ENCODE peak calls at places on chromosomes 7 and 10, in four cellular contexts. One of them, this sample, is unnamed.

GRCh38 chr7:141864765-141865447 is 23.6 kb upstream of the PRSS37 start:
- DNase-seq in mesendoderm: no peak
- DNase-seq in IMR-90: no peak
- DNase-seq in H1: no peak
- DNase-seq in this sample: no peak

GRCh38 chr10:126090911-126091728 is 194.8 kb downstream of the FANK1 start:
- DNase-seq in mesendoderm: no peak
- DNase-seq in IMR-90: peak; percentile 97
- DNase-seq in H1: no peak
- DNase-seq in this sample: no peak

GRCh38 chr10:93421426-93421825 is 60.7 kb downstream of the MYOF start:
- DNase-seq in mesendoderm: peak; percentile 59
- DNase-seq in IMR-90: no peak
- DNase-seq in H1: no peak
- DNase-seq in this sample: no peak

GRCh38 chr7:22364910-22365309 is 8.0 kb upstream of the RAPGEF5 start:
- DNase-seq in mesendoderm: no peak
- DNase-seq in IMR-90: no peak
- DNase-seq in H1: no peak
- DNase-seq in this sample: no peak

GRCh38 chr10:69349542-69349888 is 67.2 kb downstream of the TACR2 start:
- DNase-seq in mesendoderm: no peak
- DNase-seq in IMR-90: no peak
- DNase-seq in H1: no peak
- DNase-seq in this sample: no peak

GRCh38 chr10:96700477-96701099 is 19.7 kb downstream of the PIK3AP1 start:
- DNase-seq in mesendoderm: no peak
- DNase-seq in IMR-90: no peak
- DNase-seq in H1: no peak
- DNase-seq in this sample: no peak

GRCh38 chr10:133442967-133443924 is 10.5 kb upstream of the SCART1 start:
- DNase-seq in mesendoderm: no peak
- DNase-seq in IMR-90: no peak
- DNase-seq in H1: no peak
- DNase-seq in this sample: no peak

GRCh38 chr10:124465003-124465776 is 3.6 kb downstream of the LHPP start:
- DNase-seq in mesendoderm: no peak
- DNase-seq in IMR-90: no peak
- DNase-seq in H1: no peak
- DNase-seq in this sample: no peak

GRCh38 chr10:105855791-105856190 is 1214.7 kb downstream of the SORCS3 start:
- DNase-seq in mesendoderm: no peak
- DNase-seq in IMR-90: no peak
- DNase-seq in H1: no peak
- DNase-seq in this sample: no peak

GRCh38 chr7:84490661-84491060 is 296.1 kb upstream of the SEMA3A start:
- DNase-seq in mesendoderm: no peak
- DNase-seq in IMR-90: no peak
- DNase-seq in H1: no peak
- DNase-seq in this sample: peak; percentile 1

GRCh38 chr7:37732253-37732652 is 48.7 kb downstream of the GPR141 start:
- DNase-seq in mesendoderm: peak; percentile 78
- DNase-seq in IMR-90: no peak
- DNase-seq in H1: peak; percentile 80
- DNase-seq in this sample: peak; percentile 75

GRCh38 chr7:157657741-157658740 is 321.2 kb downstream of the DNAJB6 start:
- DNase-seq in mesendoderm: no peak
- DNase-seq in IMR-90: no peak
- DNase-seq in H1: no peak
- DNase-seq in this sample: no peak

GRCh38 chr10:77393821-77394501 is 243.6 kb downstream of the KCNMA1 start:
- DNase-seq in mesendoderm: no peak
- DNase-seq in IMR-90: no peak
- DNase-seq in H1: no peak
- DNase-seq in this sample: no peak

GRCh38 chr10:124212702-124213101 is 119.3 kb upstream of the CHST15 start:
- DNase-seq in mesendoderm: no peak
- DNase-seq in IMR-90: no peak
- DNase-seq in H1: no peak
- DNase-seq in this sample: no peak

GRCh38 chr10:79359816-79360498 is 12.7 kb downstream of the PPIF start:
- DNase-seq in mesendoderm: no peak
- DNase-seq in IMR-90: no peak
- DNase-seq in H1: peak; percentile 16
- DNase-seq in this sample: no peak

GRCh38 chr10:5550250-5550545 is 25.4 kb downstream of the CALML3 start:
- DNase-seq in mesendoderm: no peak
- DNase-seq in IMR-90: no peak
- DNase-seq in H1: no peak
- DNase-seq in this sample: no peak

GRCh38 chr10:5552376-5553321 is 27.9 kb downstream of the CALML3 start:
- DNase-seq in mesendoderm: no peak
- DNase-seq in IMR-90: no peak
- DNase-seq in H1: no peak
- DNase-seq in this sample: no peak

GRCh38 chr10:5549462-5550249 is 24.9 kb downstream of the CALML3 start:
- DNase-seq in mesendoderm: no peak
- DNase-seq in IMR-90: no peak
- DNase-seq in H1: no peak
- DNase-seq in this sample: peak; percentile 46

GRCh38 chr10:5551531-5552375 is 27.0 kb downstream of the CALML3 start:
- DNase-seq in mesendoderm: no peak
- DNase-seq in IMR-90: peak; percentile 47
- DNase-seq in H1: no peak
- DNase-seq in this sample: peak; percentile 55

DNA sequence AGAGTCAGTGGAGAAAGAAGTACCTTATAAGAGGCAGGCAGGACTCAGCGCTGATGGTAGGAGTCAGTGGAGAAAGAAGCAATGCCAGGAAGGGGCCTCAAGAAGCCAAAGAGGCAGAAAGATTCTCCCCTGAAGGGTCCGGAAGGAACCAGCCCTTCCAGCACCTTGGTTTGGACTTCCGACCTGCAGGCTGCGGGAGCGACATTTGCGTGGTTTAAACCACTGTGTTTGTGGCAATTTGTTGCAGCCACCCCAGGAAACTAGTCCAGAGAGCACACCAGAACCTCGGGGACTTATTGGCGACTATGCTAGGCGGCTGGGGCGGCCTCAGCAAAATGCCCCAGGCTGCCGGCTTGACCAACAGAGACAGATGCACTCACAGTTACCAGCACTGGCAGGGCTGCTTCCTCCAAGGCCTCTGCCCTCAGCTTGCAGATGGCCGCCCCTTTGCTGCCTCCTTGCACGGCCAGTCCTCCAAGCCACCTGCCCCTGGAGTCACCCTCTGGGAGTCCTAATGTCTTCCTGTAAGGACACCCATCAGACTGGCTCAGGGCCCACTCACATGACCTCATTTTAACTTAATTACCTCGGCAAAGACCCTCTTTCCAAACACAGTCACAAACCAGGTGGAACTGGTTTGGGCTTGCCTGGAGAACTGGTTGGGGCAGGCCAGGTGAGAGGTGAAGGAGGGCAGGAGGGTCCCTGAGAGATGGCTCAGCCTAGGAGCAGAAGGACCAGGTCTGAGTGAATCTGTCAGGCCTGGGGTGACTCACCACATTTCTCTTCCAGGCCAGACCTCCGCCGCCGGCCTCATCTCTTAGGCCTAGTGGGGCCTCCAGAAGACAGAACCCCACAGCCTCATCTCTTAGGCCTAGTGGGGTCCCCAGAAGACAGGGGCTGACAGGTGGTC is 26.1 kb downstream of the CALML3 start:
- DNase-seq in mesendoderm: no peak
- DNase-seq in IMR-90: peak; percentile 53
- DNase-seq in H1: no peak
- DNase-seq in this sample: peak; percentile 82
- H2BK5ac ChIP-seq in mesendoderm: no peak overlapping the region
- H2BK5ac ChIP-seq in IMR-90: no peak overlapping the region
- H2BK5ac ChIP-seq in H1: peak overlapping the region; percentile 9
- H2BK5ac ChIP-seq in this sample: peak overlapping the region; percentile 99

GRCh38 chr10:74824184-74825032 is 2.0 kb upstream of the KAT6B start:
- DNase-seq in mesendoderm: no peak
- DNase-seq in IMR-90: no peak
- DNase-seq in H1: peak; percentile 55
- DNase-seq in this sample: no peak
- H2BK5ac ChIP-seq in mesendoderm: peak overlapping the region; percentile 51
- H2BK5ac ChIP-seq in IMR-90: peak overlapping the region; percentile 98
- H2BK5ac ChIP-seq in H1: peak overlapping the region; percentile 96
- H2BK5ac ChIP-seq in this sample: peak overlapping the region; percentile 43

GRCh38 chr7:787332-788240 is 44.7 kb upstream of the SUN1 start:
- DNase-seq in mesendoderm: no peak
- DNase-seq in IMR-90: no peak
- DNase-seq in H1: no peak
- DNase-seq in this sample: no peak
- H2BK5ac ChIP-seq in mesendoderm: no peak overlapping the region
- H2BK5ac ChIP-seq in IMR-90: no peak overlapping the region
- H2BK5ac ChIP-seq in H1: no peak overlapping the region
- H2BK5ac ChIP-seq in this sample: no peak overlapping the region

DNA sequence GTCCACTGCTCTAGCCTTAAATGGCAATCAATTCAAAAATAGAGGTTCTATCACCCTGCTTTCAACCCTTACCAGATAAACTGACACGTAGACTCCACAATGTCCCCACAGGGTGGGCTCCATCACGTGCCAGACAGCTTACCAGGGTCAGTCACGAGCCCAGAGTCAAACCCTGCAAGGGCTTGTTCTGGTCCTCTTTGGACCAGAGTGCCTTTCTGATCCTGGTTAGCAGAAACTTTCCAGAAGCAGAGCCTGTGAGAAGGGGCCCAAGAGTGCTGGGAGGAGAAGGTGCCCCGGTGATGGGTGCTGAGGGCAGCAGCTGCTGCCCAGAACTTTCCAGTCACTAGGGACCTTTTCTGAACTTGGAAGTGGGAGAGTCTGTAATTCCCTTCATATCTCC is 354 bp upstream of the GIMAP5 start:
- DNase-seq in mesendoderm: no peak
- DNase-seq in IMR-90: no peak
- DNase-seq in H1: no peak
- DNase-seq in this sample: no peak
- H2BK5ac ChIP-seq in mesendoderm: no peak overlapping the region
- H2BK5ac ChIP-seq in IMR-90: no peak overlapping the region
- H2BK5ac ChIP-seq in H1: no peak overlapping the region
- H2BK5ac ChIP-seq in this sample: no peak overlapping the region

DNA sequence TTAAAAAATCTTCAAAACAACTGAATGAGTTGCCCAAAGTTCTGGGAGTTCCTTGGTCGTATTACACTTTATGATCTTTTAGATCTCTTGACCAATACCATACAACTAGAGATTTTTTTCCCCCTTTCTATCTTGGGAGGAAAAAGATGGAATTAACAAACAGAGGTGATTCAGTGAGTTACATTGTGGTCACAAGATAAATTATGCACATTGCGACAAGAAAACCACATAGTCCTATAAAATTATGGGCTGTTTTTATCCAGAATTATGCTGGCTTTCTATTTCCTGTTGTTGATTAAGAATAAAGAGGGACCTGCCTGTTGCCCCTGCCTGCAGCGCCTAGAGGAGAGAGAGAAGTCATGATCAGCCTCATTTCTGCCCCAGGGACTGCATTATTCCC is 8.2 kb upstream of the SGPL1 start:
- DNase-seq in mesendoderm: no peak
- DNase-seq in IMR-90: no peak
- DNase-seq in H1: no peak
- DNase-seq in this sample: no peak
- H2BK5ac ChIP-seq in mesendoderm: no peak overlapping the region
- H2BK5ac ChIP-seq in IMR-90: no peak overlapping the region
- H2BK5ac ChIP-seq in H1: no peak overlapping the region
- H2BK5ac ChIP-seq in this sample: no peak overlapping the region

GRCh38 chr10:127922675-127923366 is 15.9 kb downstream of the PTPRE start:
- DNase-seq in mesendoderm: no peak
- DNase-seq in IMR-90: peak; percentile 55
- DNase-seq in H1: no peak
- DNase-seq in this sample: peak; percentile 95
- H2BK5ac ChIP-seq in mesendoderm: no peak overlapping the region
- H2BK5ac ChIP-seq in IMR-90: no peak overlapping the region
- H2BK5ac ChIP-seq in H1: no peak overlapping the region
- H2BK5ac ChIP-seq in this sample: peak overlapping the region; percentile 63

DNA sequence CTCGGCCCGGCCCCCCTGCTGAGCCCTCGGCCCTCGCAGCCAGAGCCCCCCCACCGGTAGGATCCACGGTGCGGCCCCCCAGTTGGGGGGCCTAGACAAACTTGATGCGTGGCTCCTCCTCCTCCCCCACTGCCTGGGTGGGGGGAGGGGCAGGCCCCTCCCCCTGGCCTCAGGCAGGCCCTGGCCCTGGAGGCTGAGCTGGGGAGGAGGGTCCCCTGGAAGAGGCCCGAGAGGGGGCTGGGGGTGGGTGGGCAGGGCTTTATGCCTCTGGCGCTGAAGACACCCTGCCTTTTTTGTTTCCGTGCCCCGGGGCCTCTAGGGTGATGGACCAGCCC is 3.7 kb downstream of the VPS37D start:
- DNase-seq in mesendoderm: no peak
- DNase-seq in IMR-90: no peak
- DNase-seq in H1: no peak
- DNase-seq in this sample: no peak
- H2BK5ac ChIP-seq in mesendoderm: no peak overlapping the region
- H2BK5ac ChIP-seq in IMR-90: no peak overlapping the region
- H2BK5ac ChIP-seq in H1: no peak overlapping the region
- H2BK5ac ChIP-seq in this sample: no peak overlapping the region

DNA sequence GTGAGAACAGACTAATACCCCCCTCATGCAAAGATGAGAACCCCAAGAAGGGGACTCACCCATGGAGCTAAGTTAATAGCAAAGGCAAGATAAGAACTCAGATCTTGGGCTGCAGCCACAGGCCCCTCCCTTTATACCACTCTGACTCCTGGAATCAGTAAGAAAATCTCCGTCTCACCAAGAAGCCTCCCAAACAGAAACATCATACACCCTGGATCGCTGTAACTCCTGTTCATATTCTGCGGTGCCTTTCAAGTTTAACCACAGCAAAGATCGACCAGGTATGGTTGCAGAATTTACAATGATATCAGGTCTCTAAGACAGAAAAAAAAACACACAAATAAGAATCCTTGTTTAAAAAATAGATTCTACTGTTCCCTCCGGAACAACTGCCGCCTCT is 47.1 kb downstream of the SFMBT2 start:
- DNase-seq in mesendoderm: no peak
- DNase-seq in IMR-90: no peak
- DNase-seq in H1: no peak
- DNase-seq in this sample: no peak
- H2BK5ac ChIP-seq in mesendoderm: no peak overlapping the region
- H2BK5ac ChIP-seq in IMR-90: no peak overlapping the region
- H2BK5ac ChIP-seq in H1: no peak overlapping the region
- H2BK5ac ChIP-seq in this sample: no peak overlapping the region

This sample was measured in trophoblast cell.